ENCODE peak calls at places on chromosomes 4 and X, in six cellular contexts. T is bronchial epithelial cell, Q is cardiac muscle cell, D is neural crest cell, J is PC-3, W is HepG2. M is an unnamed sample.

GRCh38 chrX:1582686-1583437 is 8.5 kb upstream of the AKAP17A start:
- DNase-seq in T (peak; percentile 70), D (no peak), Q (no peak), J (peak; percentile 70), W (peak; percentile 63), M (peak; percentile 64)

GRCh38 chr4:141524116-141524515 is 112.3 kb upstream of the IL15 start:
- DNase-seq in Q (no peak), J (peak; percentile 19), D (no peak), W (no peak), T (peak; percentile 5), M (no peak)

GRCh38 chr4:5355846-5356245 is 304.6 kb downstream of the STK32B start:
- DNase-seq in D (no peak), T (no peak), W (no peak), Q (no peak), J (no peak), M (no peak)

GRCh38 chr4:61200991-61201526 is 933 bp downstream of the ADGRL3 start:
- DNase-seq in T (no peak), D (peak; percentile 41), W (no peak), J (peak; percentile 14), Q (peak; percentile 66), M (peak; percentile 56)

GRCh38 chrX:13059269-13059668 is 14.8 kb upstream of the FAM9C start:
- DNase-seq in W (no peak), J (no peak), T (no peak), Q (peak; percentile 14), D (no peak), M (no peak)

GRCh38 chrX:36609653-36610585 is 398.2 kb upstream of the FAM47C start:
- DNase-seq in T (peak; percentile 90), Q (no peak), J (peak; percentile 58), W (no peak), D (no peak), M (peak; percentile 46)

GRCh38 chrX:35340451-35340850 is 397.9 kb downstream of the FAM47B start:
- DNase-seq in Q (no peak), J (peak; percentile 47), T (peak; percentile 72), W (no peak), D (no peak), M (peak; percentile 8)

GRCh38 chrX:46957299-46957698 is 45.1 kb downstream of the JADE3 start:
- DNase-seq in W (no peak), Q (no peak), D (no peak), J (peak; percentile 34), T (no peak), M (peak; percentile 4)

GRCh38 chr4:172985552-172985951 is 183.1 kb upstream of the GALNT7 start:
- DNase-seq in T (peak; percentile 83), D (no peak), J (peak; percentile 86), W (no peak), Q (no peak), M (no peak)

GRCh38 chr4:128371004-128371777 is 83.6 kb upstream of the PGRMC2 start:
- DNase-seq in Q (no peak), W (no peak), J (no peak), D (no peak), T (peak; percentile 75), M (no peak)

GRCh38 chrX:103362504-103362903 is 6.2 kb downstream of the TCEAL9 start:
- DNase-seq in T (peak; percentile 54), W (peak; percentile 75), Q (peak; percentile 35), J (peak; percentile 54), D (no peak), M (no peak)

GRCh38 chr4:108426493-108426892 is 193.9 kb upstream of the RPL34 start:
- DNase-seq in W (no peak), Q (no peak), T (no peak), J (peak; percentile 4), D (no peak), M (no peak)

DNA sequence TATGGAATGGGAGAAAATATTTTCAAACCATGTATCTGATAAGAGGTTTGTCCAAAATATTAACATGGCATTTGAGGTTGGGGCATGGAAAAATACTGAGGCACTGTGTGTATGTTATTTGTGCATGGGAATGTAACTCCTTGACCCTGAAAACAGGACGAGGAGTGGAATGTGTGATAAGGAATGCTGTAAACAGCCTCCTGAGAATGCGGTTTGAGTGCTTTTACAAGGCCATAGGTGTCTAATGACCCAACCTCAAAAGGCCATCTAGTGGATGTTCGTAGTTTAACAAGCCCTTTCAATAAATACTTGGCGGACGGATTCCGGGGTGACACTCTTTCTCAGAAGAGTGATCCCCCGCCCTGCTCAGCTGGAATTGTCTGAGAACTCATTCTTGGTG is 162.9 kb upstream of the USP9X start:
- DNase-seq in T (peak; percentile 53), J (peak; percentile 81), Q (peak; percentile 67), W (peak; percentile 45), D (no peak), M (peak; percentile 69)
- TF ChIP-seq CTCF in T (peak; percentile 53), J (peak; percentile 68), Q (peak; percentile 42), W (peak; percentile 68), D (peak; percentile 54), M (peak; percentile 38)

DNA sequence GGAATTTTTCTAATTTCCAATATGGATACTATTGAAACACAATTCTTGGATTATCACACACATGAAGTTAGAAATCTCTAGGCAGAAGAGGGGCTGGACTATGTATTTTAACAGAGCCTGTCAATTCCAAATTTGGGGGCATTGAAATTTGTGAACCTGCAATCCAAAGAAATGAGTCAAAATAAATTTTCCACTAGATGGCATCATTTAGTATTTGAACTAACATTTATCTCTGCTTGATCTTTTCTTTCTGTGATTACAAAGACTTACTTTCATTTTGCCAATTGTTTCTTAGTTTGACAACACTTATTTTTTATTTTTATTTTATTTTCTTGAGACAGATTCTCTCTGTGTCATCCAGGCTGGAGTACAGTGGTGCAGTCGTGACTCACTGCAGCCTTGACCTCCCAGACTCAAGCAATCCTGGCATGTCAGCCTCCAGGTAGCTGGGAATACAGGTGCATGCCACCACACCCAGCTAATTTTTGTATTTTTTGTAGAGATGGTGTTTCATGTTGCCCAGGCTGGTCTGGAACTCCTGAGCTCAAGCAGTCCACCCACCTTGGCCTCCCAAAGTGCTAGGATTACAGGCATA is 2.7 kb upstream of the PYURF start:
- DNase-seq in J (peak; percentile 53), T (peak; percentile 44), W (no peak), Q (no peak), D (no peak), M (peak; percentile 24)
- TF ChIP-seq CTCF in J (peak; percentile 43), T (no peak), W (peak; percentile 12), Q (no peak), D (peak; percentile 53), M (peak; percentile 25)

GRCh38 chr4:53421791-53422190 is 44.4 kb downstream of the FIP1L1 start:
- DNase-seq in T (no peak), Q (no peak), D (no peak), W (no peak), J (no peak), M (no peak)
- TF ChIP-seq CTCF in T (no peak), Q (no peak), D (no peak), W (no peak), J (no peak), M (no peak)

GRCh38 chrX:23394421-23394820 is 59.8 kb downstream of the PTCHD1 start:
- DNase-seq in D (no peak), J (peak; percentile 43), T (no peak), Q (no peak), W (no peak), M (peak; percentile 20)

GRCh38 chrX:23390979-23391378 is 56.3 kb downstream of the PTCHD1 start:
- DNase-seq in T (no peak), D (no peak), W (no peak), Q (no peak), J (no peak), M (no peak)

GRCh38 chrX:23387826-23388225 is 53.2 kb downstream of the PTCHD1 start:
- DNase-seq in Q (no peak), J (no peak), T (no peak), D (no peak), W (no peak), M (no peak)

GRCh38 chrX:23389196-23389792 is 54.6 kb downstream of the PTCHD1 start:
- DNase-seq in J (no peak), Q (peak; percentile 15), W (no peak), T (no peak), D (no peak), M (no peak)

DNA sequence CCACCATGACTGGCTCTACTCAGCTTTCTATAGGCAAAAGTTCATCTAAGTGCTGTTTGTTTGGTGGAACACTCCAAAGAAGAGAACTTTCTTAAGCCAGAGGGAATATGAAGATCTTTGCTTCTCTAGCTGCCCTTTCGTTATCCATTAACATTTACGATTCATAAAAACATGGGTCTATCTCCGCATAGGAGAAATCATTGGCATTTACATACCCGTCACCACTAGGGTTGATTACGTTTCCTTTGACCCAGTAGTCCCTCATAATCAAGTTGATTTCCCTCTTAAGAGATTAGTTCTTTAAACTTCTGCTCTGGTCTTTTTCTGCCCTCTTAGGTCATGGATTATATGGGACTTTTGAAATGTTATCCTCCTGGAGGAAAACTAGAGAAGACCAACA is 57.5 kb downstream of the PTCHD1 start:
- DNase-seq in D (no peak), W (no peak), Q (no peak), J (no peak), T (no peak), M (no peak)
- TF ChIP-seq CTCF in D (no peak), W (no peak), Q (no peak), J (no peak), T (no peak), M (no peak)

GRCh38 chrX:66035667-66036066 is 4.2 kb downstream of the VSIG4 start:
- DNase-seq in T (no peak), Q (no peak), W (no peak), D (no peak), J (no peak), M (no peak)

GRCh38 chrX:66028936-66029335 is 10.9 kb downstream of the VSIG4 start:
- DNase-seq in Q (no peak), W (no peak), D (no peak), T (no peak), J (no peak), M (no peak)

DNA sequence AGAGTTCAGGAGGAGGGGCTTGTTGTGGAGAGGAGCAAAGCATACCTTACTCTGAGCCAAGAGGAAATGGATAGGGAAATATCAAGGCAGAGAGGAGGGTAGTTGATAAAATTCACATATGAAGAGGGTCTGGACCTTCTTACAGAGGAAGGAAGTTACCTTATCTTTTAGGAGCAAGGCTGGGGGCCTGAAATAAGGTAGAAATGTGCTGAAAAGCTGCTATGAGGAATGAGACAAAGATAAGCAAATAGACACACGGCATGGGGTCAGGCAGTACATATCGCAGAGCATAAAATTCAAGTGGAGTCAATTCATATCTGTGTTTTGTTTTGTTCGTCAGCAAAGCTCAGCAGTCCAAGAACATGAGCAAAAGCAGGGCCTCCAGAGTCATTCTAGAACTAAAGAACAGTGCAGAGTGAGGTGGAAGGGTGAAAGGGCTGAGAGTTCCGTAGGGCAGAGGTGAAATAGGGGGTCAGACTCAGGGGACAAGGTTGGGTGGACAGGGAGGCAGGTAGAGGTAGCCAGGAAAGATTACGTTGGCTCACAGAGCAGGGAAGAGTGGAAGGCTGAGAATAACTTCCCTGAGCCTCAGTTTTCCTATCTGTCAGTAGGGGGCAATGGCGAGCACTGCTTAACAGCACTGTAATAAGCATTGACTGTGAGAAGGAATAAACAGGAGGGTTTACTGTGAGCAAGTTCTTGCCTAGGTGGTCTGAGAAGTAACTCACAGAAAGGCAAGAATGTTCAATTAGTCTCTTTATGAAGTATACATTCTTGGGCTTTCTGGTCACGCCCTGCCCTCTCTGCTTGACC is 9.2 kb downstream of the VSIG4 start:
- DNase-seq in D (no peak), Q (peak; percentile 15), T (peak; percentile 13), J (peak; percentile 13), W (peak; percentile 0), M (peak; percentile 50)
- TF ChIP-seq CTCF in D (peak; percentile 54), Q (peak; percentile 59), T (peak; percentile 64), J (peak; percentile 52), W (peak; percentile 51), M (peak; percentile 55)

DNA sequence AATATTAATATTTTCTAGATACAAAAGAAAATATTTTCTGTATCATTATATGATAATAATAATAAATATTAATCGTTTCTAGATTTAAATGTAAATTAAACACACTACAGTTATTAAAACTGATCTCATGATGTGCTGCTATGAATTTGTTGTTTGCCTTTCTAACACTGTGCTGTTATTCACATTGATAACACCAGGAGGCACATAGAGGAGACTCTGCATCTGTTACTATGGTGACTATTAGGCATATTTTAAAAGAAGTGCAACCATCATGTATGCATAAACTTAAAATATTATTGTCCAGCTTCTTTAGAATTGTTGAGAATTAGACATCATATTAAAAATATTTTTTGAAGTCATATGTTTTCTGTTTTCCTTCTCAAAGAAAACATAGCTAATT is 11.8 kb upstream of the PDGFC start:
- DNase-seq in T (peak; percentile 47), W (no peak), D (no peak), J (peak; percentile 41), Q (no peak), M (peak; percentile 48)
- TF ChIP-seq CTCF in T (peak; percentile 35), W (no peak), D (peak; percentile 57), J (peak; percentile 56), Q (peak; percentile 55), M (peak; percentile 43)